ENCODE peak calls at places on chromosomes 3 and 15, in nine cellular contexts. M, N, V, P, I, X, E, K and D are unnamed samples.

GRCh38 chr3:59605318-59605717 is 555.5 kb upstream of the CFAP20DC start:
- DNase-seq in M (no peak), N (no peak), V (no peak), P (no peak), I (no peak), X (no peak), E (no peak), K (no peak), D (no peak)

GRCh38 chr3:127342735-127343134 is 54.9 kb upstream of the PRR20G start:
- DNase-seq in M (no peak), N (no peak), V (no peak), P (no peak), I (no peak), X (no peak), E (no peak), K (no peak), D (no peak)

GRCh38 chr3:139310474-139310933 is 33.3 kb upstream of the MRPS22 start:
- DNase-seq in M (no peak), N (peak; percentile 96), V (no peak), P (no peak), I (no peak), X (no peak), E (peak; percentile 60), K (no peak), D (peak; percentile 93)

GRCh38 chr3:10283638-10284037 is 9.1 kb downstream of the GHRL start:
- DNase-seq in M (no peak), N (no peak), V (no peak), P (no peak), I (no peak), X (no peak), E (no peak), K (no peak), D (no peak)

GRCh38 chr3:124131158-124132115 is 139.5 kb upstream of the ROPN1 start:
- DNase-seq in M (no peak), N (no peak), V (no peak), P (no peak), I (no peak), X (no peak), E (no peak), K (no peak), D (no peak)

GRCh38 chr3:9101286-9101685 is 138.0 kb upstream of the RAD18 start:
- DNase-seq in M (no peak), N (no peak), V (no peak), P (no peak), I (no peak), X (no peak), E (no peak), K (no peak), D (peak; percentile 38)

GRCh38 chr3:167899090-167899489 is 163.6 kb downstream of the SERPINI1 start:
- DNase-seq in M (no peak), N (no peak), V (no peak), P (no peak), I (no peak), X (no peak), E (no peak), K (no peak), D (no peak)

GRCh38 chr3:25448750-25449684 is 21.0 kb downstream of the RARB start:
- DNase-seq in M (peak; percentile 20), N (peak; percentile 11), V (peak; percentile 96), P (no peak), I (no peak), X (no peak), E (peak; percentile 21), K (peak; percentile 55), D (peak; percentile 61)

GRCh38 chr15:53759333-53759975 is at the start of gene WDR72:
- DNase-seq in M (peak; percentile 35), N (no peak), V (no peak), P (peak; percentile 18), I (no peak), X (no peak), E (no peak), K (peak; percentile 42), D (no peak)

GRCh38 chr3:142224482-142225072 is 808 bp downstream of the GK5 start:
- DNase-seq in M (no peak), N (no peak), V (no peak), P (no peak), I (no peak), X (no peak), E (no peak), K (no peak), D (no peak)

GRCh38 chr15:64624242-64624641 is 151.1 kb downstream of the RBPMS2 start:
- DNase-seq in M (no peak), N (no peak), V (no peak), P (no peak), I (no peak), X (no peak), E (no peak), K (no peak), D (no peak)

GRCh38 chr3:194518652-194519051 is 31.9 kb upstream of the ATP13A3 start:
- DNase-seq in M (no peak), N (no peak), V (no peak), P (no peak), I (no peak), X (no peak), E (no peak), K (no peak), D (peak; percentile 76)

GRCh38 chr3:175885196-175885766 is 1026.1 kb downstream of the NAALADL2 start:
- DNase-seq in M (peak; percentile 54), N (no peak), V (no peak), P (no peak), I (no peak), X (no peak), E (no peak), K (no peak), D (no peak)

GRCh38 chr3:133840055-133840737 is 34.6 kb downstream of the SRPRB start:
- DNase-seq in M (no peak), N (no peak), V (no peak), P (no peak), I (no peak), X (no peak), E (no peak), K (no peak), D (no peak)

GRCh38 chr3:116000315-116000714 is 377.0 kb downstream of the GAP43 start:
- DNase-seq in M (no peak), N (peak; percentile 88), V (peak; percentile 25), P (no peak), I (no peak), X (no peak), E (no peak), K (no peak), D (peak; percentile 92)

GRCh38 chr3:53328750-53329149 is 18.6 kb downstream of the DCP1A start:
- DNase-seq in M (no peak), N (no peak), V (no peak), P (no peak), I (no peak), X (no peak), E (no peak), K (no peak), D (no peak)

GRCh38 chr3:100518983-100519382 is 26.6 kb downstream of the TMEM45A start:
- DNase-seq in M (no peak), N (no peak), V (no peak), P (no peak), I (no peak), X (no peak), E (no peak), K (no peak), D (no peak)

GRCh38 chr3:163490119-163490518 is 1588.2 kb downstream of the SI start:
- DNase-seq in M (peak; percentile 73), N (no peak), V (no peak), P (peak; percentile 31), I (peak; percentile 23), X (no peak), E (peak; percentile 7), K (peak; percentile 25), D (peak; percentile 15)

GRCh38 chr3:100335137-100335833 is 728 bp downstream of the NIT2 start:
- DNase-seq in M (peak; percentile 46), N (no peak), V (no peak), P (peak; percentile 70), I (peak; percentile 16), X (no peak), E (peak; percentile 24), K (peak; percentile 31), D (peak; percentile 9)

GRCh38 chr15:29925227-29926082 is 103.2 kb upstream of the TJP1 start:
- DNase-seq in M (peak; percentile 92), N (peak; percentile 66), V (peak; percentile 76), P (no peak), I (peak; percentile 27), X (no peak), E (peak; percentile 63), K (peak; percentile 23), D (peak; percentile 77)

GRCh38 chr15:99438222-99438592 is 127.6 kb upstream of the MEF2A start:
- DNase-seq in M (peak; percentile 8), N (no peak), V (no peak), P (no peak), I (no peak), X (peak; percentile 2), E (no peak), K (no peak), D (no peak)

GRCh38 chr3:132006605-132007204 is 28.1 kb downstream of the CPNE4 start:
- DNase-seq in M (peak; percentile 67), N (peak; percentile 19), V (no peak), P (peak; percentile 15), I (peak; percentile 1), X (no peak), E (no peak), K (no peak), D (peak; percentile 39)